ENCODE peak calls at places on chromosomes 5 and 9, in ten cellular contexts. J, U, P, O, A, X, N, L, V and T are unnamed samples.

GRCh38 chr9:125024917-125025316 is 84.0 kb upstream of the GOLGA1 start:
- DNase-seq in J (no peak), U (no peak), P (no peak), O (no peak), A (no peak), X (no peak), N (no peak), L (no peak), V (no peak), T (no peak)

GRCh38 chr5:155616779-155617392 is 603.3 kb downstream of the KIF4B start:
- DNase-seq in J (no peak), U (peak), P (peak), O (peak), A (peak), X (peak), N (peak), L (peak), V (peak), T (no peak)

GRCh38 chr5:27619982-27620381 is 581.6 kb upstream of the CDH9 start:
- DNase-seq in J (no peak), U (no peak), P (no peak), O (no peak), A (no peak), X (no peak), N (no peak), L (no peak), V (no peak), T (no peak)

GRCh38 chr5:67063791-67064190 is 132.8 kb downstream of the CD180 start:
- DNase-seq in J (no peak), U (no peak), P (no peak), O (no peak), A (no peak), X (no peak), N (no peak), L (no peak), V (no peak), T (no peak)

GRCh38 chr5:155532621-155533314 is 519.2 kb downstream of the KIF4B start:
- DNase-seq in J (no peak), U (no peak), P (no peak), O (no peak), A (no peak), X (no peak), N (no peak), L (no peak), V (no peak), T (no peak)

GRCh38 chr9:108297025-108297424 is 558.8 kb downstream of the ACTL7B start:
- DNase-seq in J (no peak), U (no peak), P (peak), O (no peak), A (no peak), X (peak), N (no peak), L (peak), V (no peak), T (no peak)

GRCh38 chr5:45532826-45533624 is 163.2 kb downstream of the HCN1 start:
- DNase-seq in J (no peak), U (no peak), P (no peak), O (no peak), A (no peak), X (no peak), N (no peak), L (no peak), V (no peak), T (no peak)

GRCh38 chr5:65126192-65126591 is 355.5 kb downstream of the ADAMTS6 start:
- DNase-seq in J (no peak), U (no peak), P (no peak), O (no peak), A (no peak), X (no peak), N (no peak), L (no peak), V (no peak), T (no peak)